ENCODE peak calls at places on chromosomes 13 and 19, in four cellular contexts. D, B, V and M are unnamed samples.

GRCh38 chr13:28299941-28300340 is 161.6 kb downstream of the PAN3 start:
- DNase-seq in D (no peak), B (no peak), V (no peak), M (no peak)

GRCh38 chr19:2345794-2346663 is 14.0 kb upstream of the TMPRSS9 start:
- DNase-seq in D (no peak), B (no peak), V (no peak), M (no peak)

GRCh38 chr13:76723551-76724232 is 162.5 kb downstream of the KCTD12 start:
- DNase-seq in D (peak), B (peak), V (peak), M (no peak)

GRCh38 chr13:39516140-39516539 is 86.9 kb downstream of the LHFPL6 start:
- DNase-seq in D (no peak), B (no peak), V (no peak), M (no peak)

GRCh38 chr13:113897161-113897560 is 33.3 kb upstream of the GAS6 start:
- DNase-seq in D (no peak), B (peak), V (peak), M (no peak)

GRCh38 chr19:19644054-19644388 is 564 bp upstream of the GMIP start:
- DNase-seq in D (no peak), B (no peak), V (no peak), M (no peak)

GRCh38 chr13:95660981-95661581 is 15.9 kb upstream of the DNAJC3 start:
- DNase-seq in D (no peak), B (peak), V (peak), M (no peak)

GRCh38 chr19:16951529-16951928 is 62.7 kb downstream of the F2RL3 start:
- DNase-seq in D (no peak), B (no peak), V (peak), M (no peak)

GRCh38 chr13:112753868-112754267 is 64.0 kb downstream of the ATP11A start:
- DNase-seq in D (no peak), B (no peak), V (no peak), M (no peak)

GRCh38 chr13:29067306-29067945 is 247.3 kb downstream of the MTUS2 start:
- DNase-seq in D (no peak), B (peak), V (no peak), M (no peak)

GRCh38 chr19:16338470-16339360 is 14.1 kb downstream of the KLF2 start:
- DNase-seq in D (no peak), B (peak), V (peak), M (no peak)

GRCh38 chr19:54478677-54479266 is 5.7 kb upstream of the CDC42EP5 start:
- DNase-seq in D (no peak), B (peak), V (peak), M (peak)

GRCh38 chr19:14472202-14472961 is 2.8 kb downstream of the PTGER1 start:
- DNase-seq in D (no peak), B (peak), V (peak), M (peak)

GRCh38 chr13:97068146-97068545 is 73.9 kb upstream of the OXGR1 start:
- DNase-seq in D (no peak), B (peak), V (peak), M (no peak)

GRCh38 chr13:28983661-28984060 is 163.5 kb downstream of the MTUS2 start:
- DNase-seq in D (no peak), B (peak), V (no peak), M (no peak)

GRCh38 chr13:60047943-60048342 is 115.8 kb downstream of the DIAPH3 start:
- DNase-seq in D (no peak), B (peak), V (peak), M (no peak)

GRCh38 chr19:3450796-3451411 is 29.4 kb downstream of the SMIM24 start:
- DNase-seq in D (no peak), B (no peak), V (peak), M (no peak)

GRCh38 chr13:32585625-32586021 is 629 bp upstream of the PDS5B start:
- DNase-seq in D (no peak), B (peak), V (no peak), M (peak)

GRCh38 chr19:19615086-19615485 is 3.4 kb downstream of the PBX4 start:
- DNase-seq in D (no peak), B (no peak), V (peak), M (no peak)

GRCh38 chr13:110308377-110309158 is 1.5 kb downstream of the COL4A2 start:
- DNase-seq in D (no peak), B (peak), V (no peak), M (peak)

GRCh38 chr13:102598061-102598460 is 1.3 kb downstream of the TPP2 start:
- DNase-seq in D (no peak), B (peak), V (peak), M (no peak)

GRCh38 chr13:113298001-113298945 is 1.2 kb downstream of the LAMP1 start:
- DNase-seq in D (no peak), B (no peak), V (no peak), M (no peak)

GRCh38 chr13:33296793-33297425 is 11.4 kb upstream of the STARD13 start:
- DNase-seq in D (no peak), B (no peak), V (no peak), M (no peak)

GRCh38 chr13:98992355-98992754 is 14.5 kb upstream of the DOCK9 start:
- DNase-seq in D (no peak), B (no peak), V (peak), M (no peak)

GRCh38 chr19:45234089-45234869 is 10.9 kb downstream of the EXOC3L2 start:
- DNase-seq in D (no peak), B (no peak), V (no peak), M (no peak)
- H3K4me3 ChIP-seq in D (peak), B (no peak), V (no peak), M (no peak)

GRCh38 chr19:31648347-31648746 is 299.1 kb upstream of the TSHZ3 start:
- DNase-seq in D (no peak), B (no peak), V (peak), M (no peak)
- H2BK15ac ChIP-seq in D (no peak), B (no peak), V (no peak), M (no peak)

DNA sequence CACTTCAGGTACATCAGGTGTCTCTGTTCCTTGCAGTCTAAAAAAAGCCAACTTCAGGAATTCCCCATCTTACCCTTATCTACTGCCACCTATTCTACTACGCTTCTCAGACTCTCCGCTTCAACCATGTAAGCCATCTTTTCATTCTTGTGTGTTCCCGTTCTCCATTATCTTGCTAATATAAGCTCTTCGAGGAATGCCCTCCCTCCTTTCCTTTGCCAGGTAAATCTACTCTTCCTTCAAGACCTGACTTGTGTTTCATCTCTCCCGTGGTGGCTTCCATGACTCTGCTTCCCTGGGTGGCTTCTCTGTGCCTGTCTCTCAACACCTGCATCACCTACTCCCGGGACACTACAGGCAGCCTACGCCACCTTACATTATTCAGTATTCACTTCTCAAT is 42.3 kb upstream of the MEDAG start:
- DNase-seq in D (no peak), B (peak), V (no peak), M (no peak)
- H3K4ac ChIP-seq in D (no peak), B (no peak), V (peak), M (no peak)

DNA sequence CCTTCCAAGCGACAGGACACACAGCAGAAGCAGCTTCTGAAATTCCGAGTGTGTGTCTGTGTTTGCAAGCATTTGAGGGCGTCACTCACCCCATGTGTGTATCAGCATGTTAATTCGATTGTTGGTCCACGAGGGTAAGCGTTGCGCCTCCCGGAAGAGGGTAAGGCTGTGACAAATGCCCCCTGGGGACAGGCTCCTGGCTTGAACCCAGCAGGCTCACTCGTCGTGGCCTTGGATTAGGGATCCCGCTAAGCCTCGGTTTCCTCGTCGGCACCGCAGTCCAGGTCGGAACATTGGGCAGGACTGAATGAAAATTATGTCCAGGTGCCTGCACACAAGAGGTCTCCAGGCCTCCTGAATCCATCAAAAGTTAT is 606 bp upstream of the STXBP2 start:
- DNase-seq in D (no peak), B (no peak), V (no peak), M (no peak)
- H3K4me3 ChIP-seq in D (no peak), B (no peak), V (no peak), M (no peak)

GRCh38 chr19:55652311-55653078 is 2.3 kb upstream of the U2AF2 start:
- DNase-seq in D (no peak), B (no peak), V (no peak), M (no peak)

GRCh38 chr19:55655648-55656040 is 809 bp downstream of the U2AF2 start:
- DNase-seq in D (no peak), B (no peak), V (no peak), M (no peak)

GRCh38 chr19:55654323-55654832 is 457 bp upstream of the U2AF2 start:
- DNase-seq in D (peak), B (peak), V (peak), M (peak)

GRCh38 chr19:55654833-55655647 is at the start of gene U2AF2:
- DNase-seq in D (no peak), B (peak), V (peak), M (peak)

DNA sequence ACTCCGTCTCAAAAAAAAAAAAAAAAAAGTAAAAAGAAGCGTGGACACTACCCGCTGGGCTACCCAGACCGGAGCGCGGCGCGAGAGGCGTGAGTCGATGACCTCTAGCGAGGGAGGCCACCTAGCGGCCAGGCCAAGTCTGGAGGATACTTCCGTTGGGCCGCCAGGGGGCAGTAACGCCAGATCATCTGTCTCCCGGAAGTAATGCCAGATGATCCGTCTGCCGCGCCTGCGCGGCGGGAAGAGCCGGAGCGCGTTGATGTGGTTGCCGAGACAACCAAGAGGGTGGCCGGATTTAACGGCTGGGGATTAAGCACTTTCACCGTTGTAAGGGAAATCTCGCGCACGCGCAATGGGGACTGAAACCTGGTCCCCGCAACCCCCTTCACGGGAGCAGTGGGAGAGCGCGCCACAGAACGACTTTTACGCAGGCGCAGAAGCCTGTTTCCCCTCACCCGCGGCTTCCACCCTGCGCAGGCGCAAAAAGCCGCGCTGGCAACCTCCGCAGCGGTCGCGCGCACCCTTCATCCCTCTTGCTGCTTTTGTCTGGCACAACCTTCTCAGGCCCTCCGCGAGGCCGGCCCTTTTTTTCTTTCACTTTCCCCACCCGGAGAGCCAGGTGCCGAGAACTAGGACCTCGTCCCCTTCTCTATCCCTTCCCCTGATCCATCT is 1.0 kb upstream of the U2AF2 start:
- DNase-seq in D (peak), B (peak), V (peak), M (peak)
- H2BK15ac ChIP-seq in D (no peak), B (no peak), V (no peak), M (peak)

GRCh38 chr19:5011476-5012238 is 42.7 kb downstream of the KDM4B start:
- DNase-seq in D (no peak), B (no peak), V (no peak), M (no peak)
- H3K4ac ChIP-seq in D (no peak), B (no peak), V (no peak), M (no peak)

DNA sequence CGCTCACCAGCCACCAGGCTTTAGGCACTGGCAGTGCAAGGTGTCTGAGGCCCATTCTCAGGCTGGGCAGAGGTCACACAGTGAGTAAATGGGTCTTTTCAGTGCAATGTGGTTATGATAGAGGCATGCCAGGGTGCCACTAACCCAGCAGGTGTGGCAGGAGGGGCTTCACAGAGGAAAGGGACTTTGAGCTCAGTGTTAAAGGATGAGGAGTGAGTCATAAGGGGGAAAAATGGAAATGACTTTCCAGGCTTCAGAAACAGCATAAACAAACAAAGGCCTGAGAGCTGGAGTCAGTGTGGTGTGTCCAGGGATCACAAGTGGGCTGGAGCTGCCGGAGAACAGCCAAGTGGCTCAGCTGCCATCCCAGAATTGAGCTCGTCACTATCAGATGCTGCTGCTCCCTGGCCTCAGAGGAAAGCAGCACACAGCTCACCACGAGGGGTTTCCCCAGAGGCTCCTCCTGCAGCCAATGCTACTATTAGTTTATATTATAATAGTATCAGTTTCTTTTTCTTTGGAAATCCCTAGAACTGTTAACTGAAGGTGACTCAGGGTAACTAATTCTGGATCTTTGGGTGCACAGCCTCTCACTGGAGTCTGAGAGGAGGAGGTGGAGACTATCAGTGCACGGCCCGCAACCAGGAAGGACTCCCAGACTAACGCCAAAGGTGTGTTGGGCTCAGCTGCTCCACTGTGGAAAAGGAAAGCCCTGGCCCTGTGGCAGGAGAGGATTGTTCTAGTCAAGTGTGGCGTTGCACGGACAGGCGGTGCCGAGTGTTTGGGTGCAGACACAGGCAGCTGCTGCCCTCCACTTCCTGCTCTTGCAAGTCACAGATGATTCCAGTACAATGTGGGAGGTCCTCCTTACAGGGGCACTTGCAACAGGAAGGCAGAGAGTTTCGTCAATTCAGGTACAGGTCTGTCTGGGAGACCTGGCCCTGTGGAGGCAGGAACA is 39.5 kb downstream of the DHRS12 start:
- DNase-seq in D (no peak), B (no peak), V (peak), M (no peak)
- H3K4me3 ChIP-seq in D (no peak), B (no peak), V (peak), M (peak)

GRCh38 chr19:39370735-39371134 is 20.2 kb downstream of the PAF1 start:
- DNase-seq in D (no peak), B (no peak), V (no peak), M (no peak)
- H2BK15ac ChIP-seq in D (no peak), B (no peak), V (no peak), M (no peak)

DNA sequence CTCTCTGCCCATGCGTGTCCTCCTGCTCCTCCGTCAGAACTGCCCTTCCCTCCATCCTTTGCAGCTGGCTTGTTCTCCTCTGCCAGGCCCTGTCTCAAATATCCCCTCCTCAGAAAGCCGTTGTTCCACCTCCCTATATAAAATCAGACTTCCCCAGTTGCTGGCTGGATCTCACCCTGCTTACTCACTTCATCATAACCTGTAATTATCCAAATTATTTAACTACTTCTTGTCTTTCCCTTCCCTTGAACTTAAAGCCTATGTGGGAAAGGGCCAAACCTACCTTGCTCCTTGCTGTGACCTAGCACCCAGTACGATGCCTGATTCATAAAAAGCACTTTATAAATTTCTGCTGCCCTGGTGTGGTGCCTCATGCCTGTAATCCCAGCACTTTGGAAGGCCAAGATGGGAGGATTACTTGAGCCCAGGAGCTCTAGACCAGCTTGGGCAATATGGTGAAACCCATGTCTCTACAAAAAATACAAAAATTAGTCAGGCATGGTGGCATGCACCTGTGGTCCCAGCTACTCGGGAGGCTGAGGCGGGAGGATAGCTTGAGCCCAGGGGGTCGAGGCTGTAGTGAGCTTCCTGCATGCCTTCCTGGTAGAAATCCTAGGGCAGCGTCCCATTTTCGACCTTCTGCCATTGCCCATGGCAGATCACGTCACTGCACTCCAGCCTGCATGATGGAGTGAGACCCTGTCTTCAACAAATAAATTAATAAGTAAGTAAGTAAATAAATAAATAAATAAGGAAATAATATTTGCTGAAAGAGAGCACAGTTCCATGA is 39.5 kb upstream of the ZNF536 start:
- DNase-seq in D (no peak), B (no peak), V (no peak), M (no peak)
- H3K4ac ChIP-seq in D (no peak), B (no peak), V (no peak), M (no peak)

DNA sequence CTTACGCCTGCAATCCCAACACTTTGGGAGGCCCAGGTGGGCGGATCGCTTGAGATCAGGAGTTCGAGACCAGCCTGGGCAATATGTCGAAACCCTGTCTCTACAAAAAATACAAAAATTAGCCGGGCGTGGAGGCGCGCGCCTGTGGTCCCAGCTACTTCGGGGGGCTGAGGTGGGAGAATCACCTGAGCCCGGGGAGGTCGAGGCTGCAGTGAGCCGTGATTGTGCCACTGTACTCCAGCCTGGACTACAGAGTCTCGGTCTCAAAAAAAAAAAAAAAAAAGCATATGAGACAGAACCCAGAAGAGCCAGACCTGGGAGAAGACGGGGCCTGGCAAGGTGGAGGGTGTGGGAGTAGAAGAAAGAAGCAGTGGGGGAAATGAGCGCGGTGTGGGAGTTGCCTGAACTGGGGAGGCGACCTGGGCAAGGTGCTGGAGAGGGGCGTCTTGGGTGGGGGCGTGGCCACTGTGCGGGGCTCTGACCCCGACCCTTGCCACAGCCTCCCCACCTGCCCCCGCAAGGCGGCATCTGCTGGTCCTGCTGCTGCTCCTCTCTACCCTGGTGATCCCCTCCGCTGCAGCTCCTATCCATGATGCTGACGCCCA is 508 bp downstream of the DKKL1 start:
- DNase-seq in D (no peak), B (no peak), V (no peak), M (no peak)
- H3K4me3 ChIP-seq in D (peak), B (no peak), V (peak), M (peak)